ENCODE peak calls at places on chromosome 4, in four cellular contexts. R, U, X and N are unnamed samples.

GRCh38 chr4:185640809-185641675 is 105.7 kb upstream of the PDLIM3 start:
- DNase-seq in X (peak; percentile 94), U (no peak), R (no peak), N (no peak)

GRCh38 chr4:88659061-88659889 is 38.4 kb downstream of the NAP1L5 start:
- DNase-seq in U (no peak), R (peak; percentile 80), X (peak; percentile 86), N (peak; percentile 25)

GRCh38 chr4:40547446-40548132 is 82.1 kb downstream of the RBM47 start:
- DNase-seq in X (no peak), R (no peak), U (no peak), N (no peak)

GRCh38 chr4:84718699-84719098 is 135.8 kb downstream of the CDS1 start:
- DNase-seq in U (no peak), R (no peak), X (no peak), N (no peak)

GRCh38 chr4:122003335-122003734 is 51.5 kb upstream of the TRPC3 start:
- DNase-seq in U (no peak), R (peak; percentile 86), X (peak; percentile 31), N (no peak)

GRCh38 chr4:109389367-109390118 is 44.1 kb upstream of the SEC24B start:
- DNase-seq in U (no peak), R (peak; percentile 64), X (no peak), N (no peak)

GRCh38 chr4:82851902-82852750 is 38.8 kb downstream of the SEC31A start:
- DNase-seq in U (no peak), X (peak; percentile 75), R (no peak), N (no peak)

GRCh38 chr4:133668061-133668851 is 519.2 kb downstream of the PCDH10 start:
- DNase-seq in R (peak; percentile 63), U (no peak), X (no peak), N (no peak)

GRCh38 chr4:152045397-152045780 is 284.6 kb upstream of the GATB start:
- DNase-seq in X (no peak), R (no peak), U (no peak), N (no peak)

GRCh38 chr4:38891051-38891738 is 23.6 kb downstream of the FAM114A1 start:
- DNase-seq in R (no peak), U (no peak), X (no peak), N (no peak)

GRCh38 chr4:24686866-24687672 is 102.7 kb upstream of the DHX15 start:
- DNase-seq in U (no peak), X (peak; percentile 26), R (peak; percentile 87), N (no peak)

GRCh38 chr4:24680746-24681145 is 96.4 kb upstream of the DHX15 start:
- DNase-seq in R (peak; percentile 55), U (no peak), X (no peak), N (no peak)

GRCh38 chr4:24688453-24688852 is 104.1 kb upstream of the DHX15 start:
- DNase-seq in R (no peak), X (no peak), U (no peak), N (no peak)

GRCh38 chr4:24683116-24683515 is 98.8 kb upstream of the DHX15 start:
- DNase-seq in R (no peak), U (no peak), X (no peak), N (no peak)
- TF ChIP-seq CTCF in R (peak; percentile 17), U (no peak), X (peak; percentile 2), N (peak; percentile 32)

DNA sequence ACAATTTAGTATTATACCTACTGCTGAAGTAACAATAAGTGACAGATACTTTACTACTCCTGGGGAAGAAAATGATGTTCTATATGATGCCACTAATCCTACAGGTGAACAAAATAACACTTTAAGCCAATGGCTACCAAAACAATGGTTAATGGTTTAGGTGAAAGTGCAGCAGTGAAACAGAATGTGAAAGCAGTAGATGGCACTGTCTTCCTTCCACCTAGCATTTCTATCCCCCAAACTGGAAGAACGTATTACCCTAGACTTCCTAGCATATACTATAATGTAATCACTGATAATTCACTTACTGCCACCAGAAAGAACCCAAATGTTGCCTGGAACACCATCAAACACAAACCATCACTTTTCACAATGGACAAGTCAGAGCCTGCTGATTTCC is 18.9 kb upstream of the CABS1 start:
- DNase-seq in R (no peak), X (no peak), U (no peak), N (no peak)
- TF ChIP-seq CTCF in R (peak; percentile 48), X (no peak), U (no peak), N (no peak)

GRCh38 chr4:2418652-2419571 is at the start of gene CFAP99:
- DNase-seq in R (peak; percentile 99), U (peak; percentile 97), X (peak; percentile 92), N (peak; percentile 89)
- TF ChIP-seq CTCF in R (no peak), U (peak; percentile 11), X (no peak), N (no peak)

DNA sequence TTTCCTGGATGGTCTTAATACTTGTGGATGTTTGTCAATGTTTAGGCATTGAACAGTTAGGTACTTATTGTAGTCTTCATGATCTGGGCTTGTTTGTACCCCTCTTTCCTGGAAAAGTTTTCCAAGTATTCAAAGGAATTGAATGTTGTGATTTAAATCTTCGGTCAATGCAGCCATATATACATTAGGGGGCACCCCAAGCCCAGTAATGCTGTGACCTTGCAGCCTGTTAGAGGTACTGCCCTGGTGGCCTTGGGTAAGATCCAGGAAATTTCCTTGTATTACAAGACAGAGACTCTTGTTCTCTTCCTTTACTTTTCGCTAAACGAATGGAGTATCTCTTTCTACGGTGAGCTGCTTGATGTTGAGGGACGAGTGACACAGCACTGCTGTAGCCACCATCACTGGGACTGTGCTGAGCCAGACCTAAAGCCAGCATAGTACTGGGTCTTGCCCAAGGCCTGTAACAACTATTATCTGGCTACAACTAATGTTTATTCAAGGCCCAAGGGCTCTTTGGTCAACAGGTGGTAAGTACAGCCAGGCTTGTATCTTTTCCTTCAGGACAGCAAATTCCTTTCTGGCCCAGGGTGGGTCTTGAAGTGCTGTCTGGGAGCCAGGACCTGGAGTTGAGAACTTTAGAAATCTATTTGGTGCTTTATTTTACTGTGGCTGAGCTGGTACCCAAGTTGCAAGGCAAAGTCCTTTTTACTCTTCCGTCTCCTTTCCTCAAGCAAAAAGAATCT is 118.3 kb upstream of the ATOH1 start:
- DNase-seq in U (no peak), X (no peak), R (peak; percentile 79), N (no peak)
- TF ChIP-seq CTCF in U (peak; percentile 41), X (no peak), R (peak; percentile 92), N (no peak)

GRCh38 chr4:68734095-68734494 is 63.6 kb upstream of the UGT2B15 start:
- DNase-seq in R (no peak), X (no peak), U (no peak), N (no peak)

GRCh38 chr4:68738036-68738435 is 67.6 kb upstream of the UGT2B15 start:
- DNase-seq in U (no peak), X (no peak), R (no peak), N (no peak)

GRCh38 chr4:68735106-68735505 is 64.7 kb upstream of the UGT2B15 start:
- DNase-seq in R (no peak), U (no peak), X (no peak), N (no peak)

GRCh38 chr4:68736813-68737212 is 66.4 kb upstream of the UGT2B15 start:
- DNase-seq in R (no peak), U (no peak), X (no peak), N (no peak)

DNA sequence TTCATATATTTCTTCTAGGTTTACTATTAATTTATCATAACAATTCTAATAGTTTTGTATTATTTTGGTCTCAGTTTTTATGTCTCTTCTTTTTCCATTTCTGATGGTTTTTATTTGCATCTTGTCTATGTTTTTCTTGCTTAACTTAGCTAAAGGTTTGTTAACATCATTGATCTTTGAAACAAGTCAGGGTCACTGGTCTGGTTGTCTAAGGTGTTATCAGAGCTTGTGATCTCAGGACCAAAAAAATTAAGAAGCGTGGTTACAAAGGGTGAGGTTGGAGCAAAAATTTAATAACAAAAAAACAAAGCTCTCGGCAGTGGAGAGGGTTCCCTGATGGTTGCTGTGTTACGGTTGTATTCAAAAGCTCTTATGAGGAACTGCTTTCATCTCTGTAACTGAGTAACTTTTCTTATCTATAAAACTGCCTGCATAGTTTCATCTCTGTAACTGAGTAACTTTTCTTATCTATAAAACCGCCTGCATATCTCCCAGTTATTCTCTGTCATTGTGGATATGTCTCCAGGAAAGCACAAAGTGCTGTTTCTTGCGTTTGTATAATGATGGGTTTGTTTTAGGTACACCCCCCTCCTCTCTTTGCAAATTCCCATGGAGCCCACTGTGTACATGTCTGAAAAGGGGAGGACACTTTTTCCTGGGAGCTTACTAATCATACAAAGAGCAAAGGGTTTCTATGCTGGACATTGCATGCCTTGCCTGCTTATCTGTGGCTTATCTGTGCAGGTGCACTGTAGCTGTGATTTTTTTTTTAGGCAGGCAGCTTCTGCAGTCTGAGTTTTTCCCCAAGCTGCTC is 62.4 kb upstream of the UGT2B15 start:
- DNase-seq in X (no peak), U (no peak), R (peak; percentile 50), N (no peak)
- TF ChIP-seq CTCF in X (no peak), U (no peak), R (no peak), N (no peak)

GRCh38 chr4:90120037-90120436 is 7.2 kb upstream of the CCSER1 start:
- DNase-seq in X (no peak), U (no peak), R (peak; percentile 55), N (no peak)
- TF ChIP-seq CTCF in X (no peak), U (no peak), R (peak; percentile 52), N (no peak)

GRCh38 chr4:71254451-71255012 is 84.3 kb upstream of the SLC4A4 start:
- DNase-seq in R (no peak), X (no peak), U (no peak), N (no peak)
- TF ChIP-seq CTCF in R (no peak), X (no peak), U (no peak), N (no peak)

DNA sequence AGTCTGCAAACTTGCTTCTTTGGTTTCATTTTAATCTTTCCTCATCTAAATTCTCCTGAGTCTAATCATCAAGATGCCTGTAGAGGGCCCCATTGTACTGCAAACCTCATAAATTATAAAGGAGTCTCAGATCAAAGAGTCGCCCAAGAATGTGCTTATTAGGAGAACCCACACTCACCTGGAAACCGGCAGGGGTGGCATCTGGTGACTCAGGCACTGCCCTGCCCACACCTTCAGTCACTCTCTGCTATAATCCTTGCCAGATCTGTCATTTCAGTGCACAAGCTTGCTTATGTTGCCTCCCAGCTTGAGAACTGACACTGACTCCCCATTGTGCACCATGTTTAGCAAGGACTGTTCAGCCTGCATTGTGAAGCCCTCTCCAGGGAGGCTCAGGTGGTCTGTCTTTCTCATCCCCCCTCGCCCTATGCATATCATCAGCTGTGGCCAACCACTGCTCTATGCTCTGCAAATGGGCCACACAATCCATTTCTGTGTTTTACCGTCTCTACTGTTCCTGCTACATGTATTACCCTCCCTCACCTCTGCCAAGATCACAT is 12.4 kb downstream of the EPGN start:
- DNase-seq in X (peak; percentile 82), U (no peak), R (peak; percentile 84), N (no peak)
- TF ChIP-seq CTCF in X (peak; percentile 69), U (peak; percentile 63), R (peak; percentile 81), N (no peak)